ENCODE peak calls at places on chromosomes 16 and 17, in ten cellular contexts. O, G, R, S, E, N, T, X, I and D are unnamed samples. For H3K4me1, the result is how much of the 10 kb centered on the place peaks cover.

GRCh38 chr16:71542377-71542776 is 16.2 kb downstream of the CHST4 start:
- DNase-seq in I (no peak), S (peak), R (no peak), X (peak), E (peak), N (peak), G (peak), O (no peak), T (peak), D (peak)

GRCh38 chr17:55964191-55964590 is 189.1 kb upstream of the ANKFN1 start:
- DNase-seq in E (no peak), O (no peak), I (no peak), N (no peak), T (no peak), X (no peak), S (no peak), R (no peak), G (no peak), D (no peak)

GRCh38 chr16:28937222-28937876 is 5.6 kb downstream of the CD19 start:
- DNase-seq in X (no peak), G (no peak), E (no peak), I (no peak), O (no peak), T (no peak), R (no peak), S (no peak), N (no peak), D (no peak)

GRCh38 chr17:36188891-36189306 is 7.7 kb downstream of the CCL3L1 start:
- DNase-seq in I (no peak), G (no peak), O (no peak), X (no peak), T (no peak), E (no peak), R (no peak), S (peak), N (no peak), D (no peak)

GRCh38 chr17:38464251-38464722 is 36.0 kb downstream of the ARHGAP23 start:
- DNase-seq in G (no peak), R (peak), E (peak), T (no peak), X (no peak), S (no peak), O (no peak), I (peak), N (peak), D (peak)

GRCh38 chr17:80750263-80750662 is 205.6 kb downstream of the RPTOR start:
- DNase-seq in X (no peak), N (no peak), S (no peak), E (no peak), G (no peak), R (no peak), T (no peak), I (no peak), O (no peak), D (no peak)

GRCh38 chr16:70434489-70435260 is 4.2 kb downstream of the ST3GAL2 start:
- DNase-seq in I (no peak), X (no peak), T (no peak), E (no peak), O (no peak), N (no peak), G (no peak), R (no peak), S (no peak), D (no peak)

GRCh38 chr17:45782889-45783592 is 1.1 kb upstream of the CRHR1 start:
- DNase-seq in O (no peak), N (no peak), X (no peak), T (peak), R (no peak), E (peak), I (no peak), S (no peak), G (no peak), D (peak)

GRCh38 chr17:57906910-57907309 is 48.3 kb downstream of the CUEDC1 start:
- DNase-seq in E (no peak), N (no peak), G (no peak), S (no peak), O (no peak), R (no peak), I (no peak), T (peak), X (no peak), D (no peak)

GRCh38 chr16:86868746-86869145 is 290.4 kb downstream of the FOXL1 start:
- DNase-seq in G (no peak), S (no peak), R (no peak), I (no peak), O (no peak), T (no peak), X (no peak), E (no peak), N (no peak), D (no peak)

GRCh38 chr17:34117332-34117731 is 137.8 kb upstream of the CCL2 start:
- DNase-seq in I (no peak), R (no peak), N (no peak), O (no peak), X (no peak), S (no peak), T (no peak), G (no peak), E (no peak), D (no peak)

GRCh38 chr17:42809250-42809649 is 10.6 kb downstream of the CNTD1 start:
- DNase-seq in O (no peak), E (no peak), I (peak), X (no peak), T (no peak), R (no peak), G (peak), S (no peak), N (no peak), D (peak)

GRCh38 chr16:78045865-78046581 is 23.7 kb downstream of the CLEC3A start:
- DNase-seq in T (peak), I (peak), S (no peak), G (peak), N (peak), R (peak), O (peak), E (peak), X (no peak), D (peak)

GRCh38 chr16:52597073-52597771 is 50.3 kb upstream of the TOX3 start:
- DNase-seq in X (no peak), G (no peak), T (no peak), O (no peak), I (no peak), E (no peak), R (no peak), N (no peak), S (no peak), D (no peak)

GRCh38 chr16:11757671-11758545 is 15.3 kb upstream of the TXNDC11 start:
- DNase-seq in E (no peak), N (no peak), T (no peak), G (no peak), R (no peak), O (peak), I (no peak), X (no peak), S (no peak), D (no peak)

GRCh38 chr17:82257473-82257872 is 16.0 kb downstream of the CSNK1D start:
- DNase-seq in S (peak), N (no peak), R (no peak), I (no peak), X (peak), E (peak), O (no peak), G (no peak), T (peak), D (peak)

GRCh38 chr16:75192606-75193264 is 14.2 kb downstream of the CTRB2 start:
- DNase-seq in T (no peak), N (no peak), S (no peak), G (no peak), O (no peak), E (no peak), I (no peak), X (no peak), R (no peak), D (no peak)

GRCh38 chr16:68297908-68298307 is 12.8 kb downstream of the SLC7A6OS start:
- DNase-seq in T (no peak), R (no peak), O (no peak), X (no peak), G (no peak), E (no peak), S (no peak), N (no peak), I (no peak), D (no peak)

GRCh38 chr17:73695035-73695738 is 50.9 kb upstream of the SDK2 start:
- DNase-seq in R (no peak), N (no peak), O (no peak), X (no peak), G (no peak), T (no peak), E (no peak), S (no peak), I (no peak), D (no peak)

GRCh38 chr16:77675464-77676324 is 46.6 kb upstream of the NUDT7 start:
- DNase-seq in N (peak), S (peak), G (peak), X (peak), O (peak), E (peak), T (peak), R (peak), I (peak), D (peak)

GRCh38 chr16:53129281-53130192 is 74.7 kb downstream of the CHD9 start:
- DNase-seq in R (no peak), T (peak), N (no peak), O (peak), E (peak), S (no peak), G (no peak), I (no peak), X (no peak), D (no peak)

GRCh38 chr16:14300631-14301149 is 229.6 kb downstream of the MRTFB start:
- DNase-seq in X (no peak), E (peak), S (peak), N (peak), R (peak), O (peak), G (peak), T (peak), I (peak), D (peak)

GRCh38 chr16:79067600-79067999 is 532.9 kb downstream of the MAF start:
- DNase-seq in G (no peak), I (no peak), T (no peak), O (no peak), R (no peak), E (no peak), N (no peak), X (no peak), S (no peak), D (no peak)

GRCh38 chr17:9308069-9308468 is 267.6 kb downstream of the STX8 start:
- DNase-seq in E (no peak), G (no peak), O (no peak), N (no peak), S (no peak), X (no peak), T (peak), R (no peak), I (no peak), D (no peak)

GRCh38 chr17:55466671-55467070 is 44.6 kb downstream of the SMIM36 start:
- DNase-seq in N (no peak), S (no peak), I (no peak), E (no peak), X (no peak), O (no peak), T (peak), G (no peak), R (peak), D (no peak)

GRCh38 chr16:2586241-2586640 is 48.4 kb downstream of the PDPK1 start:
- DNase-seq in O (no peak), E (peak), N (peak), G (peak), S (no peak), X (no peak), I (peak), T (peak), R (no peak), D (no peak)

GRCh38 chr17:57954421-57955182 is 610 bp downstream of the CUEDC1 start:
- DNase-seq in S (no peak), X (no peak), O (peak), I (peak), E (peak), N (peak), T (peak), R (peak), G (peak), D (peak)

GRCh38 chr17:7109461-7110322 is 4.9 kb downstream of the ASGR2 start:
- DNase-seq in I (no peak), T (no peak), G (no peak), O (no peak), R (no peak), X (no peak), N (no peak), E (no peak), S (no peak), D (no peak)

GRCh38 chr17:50430731-50431130 is 4.7 kb downstream of the ACSF2 start:
- DNase-seq in O (no peak), S (no peak), N (no peak), G (no peak), X (no peak), I (no peak), E (no peak), R (no peak), T (no peak), D (no peak)

GRCh38 chr17:51289776-51290175 is 29.4 kb downstream of the UTP18 start:
- DNase-seq in T (no peak), G (no peak), E (no peak), X (no peak), O (no peak), I (no peak), R (no peak), N (no peak), S (no peak), D (no peak)

DNA sequence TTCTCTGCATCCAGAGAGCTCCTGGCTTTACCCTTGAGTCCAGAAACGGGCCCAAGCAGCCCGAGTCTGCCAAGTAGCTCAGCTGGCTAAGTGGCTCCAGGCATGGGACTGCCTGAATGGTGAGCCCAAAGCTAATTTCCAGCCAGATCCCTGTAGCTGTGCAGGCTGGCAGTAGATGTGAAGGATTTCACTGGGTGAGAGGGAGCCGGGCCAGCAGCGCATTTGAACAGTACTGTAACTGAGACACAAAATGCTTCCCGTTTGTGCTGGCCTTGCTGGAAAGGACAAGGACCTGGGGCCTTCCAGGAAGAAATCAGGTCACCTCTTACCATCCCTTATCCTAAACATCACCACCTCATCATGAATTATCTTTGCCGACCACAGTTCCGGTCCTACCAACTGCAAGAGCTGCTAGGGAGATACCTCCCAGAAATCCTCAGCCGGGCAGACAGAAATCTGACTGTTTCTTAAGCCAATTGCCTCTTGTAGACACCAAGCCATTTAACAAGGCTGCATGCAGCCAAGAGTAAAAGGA is 3.7 kb downstream of the TIMP2 start:
- DNase-seq in G (no peak), X (no peak), E (peak), I (peak), O (no peak), R (peak), T (no peak), N (peak), S (no peak), D (peak)
- H3K4me3 ChIP-seq in G (no peak), X (no peak), E (no peak), I (no peak), O (no peak), R (no peak), T (no peak), N (peak), S (no peak), D (no peak)

DNA sequence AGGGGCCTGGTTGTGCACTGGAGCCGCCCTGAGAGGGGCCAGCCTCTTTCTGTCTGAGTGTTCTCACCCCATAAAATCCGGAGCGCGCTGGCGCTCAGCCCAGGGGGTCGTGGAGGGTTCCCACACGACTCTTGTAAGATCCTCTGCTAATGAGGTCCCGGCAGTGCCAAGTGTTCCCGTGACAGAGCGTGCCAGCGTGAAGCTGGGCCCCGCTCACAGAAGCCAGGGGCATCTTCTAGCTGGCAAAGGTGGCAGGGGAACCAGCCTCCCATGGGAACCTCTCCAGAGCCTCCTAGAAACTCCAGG is 91.4 kb upstream of the GSE1 start:
- DNase-seq in E (no peak), R (no peak), X (no peak), O (no peak), I (no peak), S (no peak), G (no peak), N (no peak), T (no peak), D (no peak)
- H3K4me1 ChIP-seq in E (under half), R (under half), X (under half), O (under half), I (under half), S (under half), G (under half), N (under half), T (under half), D (under half)

GRCh38 chr17:21037117-21037803 is 5.6 kb downstream of the USP22 start:
- DNase-seq in G (no peak), R (no peak), I (no peak), E (no peak), S (no peak), N (no peak), X (no peak), T (no peak), O (no peak), D (no peak)
- H3K4me3 ChIP-seq in G (no peak), R (no peak), I (no peak), E (peak), S (no peak), N (peak), X (no peak), T (peak), O (no peak), D (peak)

GRCh38 chr17:16882243-16882925 is 89.5 kb downstream of the TNFRSF13B start:
- DNase-seq in S (no peak), E (no peak), G (no peak), O (no peak), T (no peak), R (no peak), N (no peak), I (no peak), X (no peak), D (no peak)
- H3K4me1 ChIP-seq in S (under half), E (under half), G (under half), O (under half), T (under half), R (under half), N (under half), I (under half), X (under half), D (under half)

DNA sequence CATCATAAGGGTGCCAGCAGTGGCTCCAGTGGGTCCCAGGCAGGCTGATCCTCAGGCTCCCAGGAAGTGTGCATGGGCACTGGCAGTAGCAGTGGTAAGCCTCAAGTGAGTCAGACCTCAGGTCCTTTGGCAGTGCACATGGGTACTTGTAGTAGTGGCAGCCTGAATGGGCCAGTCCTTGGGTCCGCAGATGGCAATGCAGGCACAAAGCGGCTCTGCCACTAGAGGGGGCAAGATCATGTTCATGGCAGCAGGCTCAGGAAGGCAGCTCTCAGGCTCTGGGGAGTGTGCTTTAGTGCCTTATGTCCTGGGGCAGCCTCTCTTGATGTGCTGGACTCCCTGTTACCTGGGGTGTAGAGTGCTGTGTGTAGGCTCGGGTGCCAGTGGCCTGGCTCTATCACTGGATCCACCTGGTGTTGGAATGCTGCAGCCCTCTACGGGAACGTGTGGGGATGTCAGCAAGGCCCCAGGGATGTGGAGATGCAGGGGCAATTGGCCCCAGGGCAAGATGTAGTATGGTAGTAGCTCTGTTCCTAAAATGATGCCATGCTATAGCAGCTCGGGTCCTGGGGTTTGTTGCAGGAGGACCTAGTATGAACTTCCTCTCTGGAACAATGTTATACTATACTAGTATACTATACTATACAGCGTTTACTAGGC is 11.0 kb downstream of the ACSM3 start:
- DNase-seq in T (peak), I (peak), R (peak), E (peak), N (peak), O (peak), G (peak), X (peak), S (peak), D (peak)
- H3K4me3 ChIP-seq in T (no peak), I (no peak), R (no peak), E (peak), N (no peak), O (no peak), G (no peak), X (no peak), S (no peak), D (no peak)

GRCh38 chr17:44220211-44221071 is 966 bp upstream of the UBTF start:
- DNase-seq in G (peak), X (peak), R (peak), N (peak), I (peak), T (peak), O (peak), E (peak), S (peak), D (peak)
- H3K4me1 ChIP-seq in G (under half), X (under half), R (under half), N (half or more), I (under half), T (under half), O (under half), E (under half), S (under half), D (under half)

GRCh38 chr16:24689128-24689527 is 40.3 kb upstream of the TNRC6A start:
- DNase-seq in I (no peak), T (peak), R (no peak), X (no peak), S (no peak), N (no peak), O (no peak), E (peak), G (no peak), D (no peak)

GRCh38 chr16:24683847-24684493 is 45.5 kb upstream of the TNRC6A start:
- DNase-seq in T (peak), G (no peak), R (no peak), I (no peak), X (no peak), S (no peak), E (no peak), O (no peak), N (no peak), D (no peak)

GRCh38 chr16:24688359-24688758 is 41.1 kb upstream of the TNRC6A start:
- DNase-seq in R (no peak), G (no peak), S (no peak), X (no peak), I (no peak), N (no peak), O (no peak), E (no peak), T (no peak), D (no peak)

GRCh38 chr16:24685539-24686432 is 43.7 kb upstream of the TNRC6A start:
- DNase-seq in E (peak), S (no peak), X (no peak), T (peak), G (peak), N (peak), I (peak), O (no peak), R (peak), D (peak)

GRCh38 chr16:24686678-24687077 is 42.8 kb upstream of the TNRC6A start:
- DNase-seq in S (no peak), R (no peak), G (no peak), X (no peak), E (no peak), O (no peak), T (peak), N (no peak), I (no peak), D (no peak)
- H3K4me3 ChIP-seq in S (no peak), R (no peak), G (no peak), X (no peak), E (no peak), O (no peak), T (no peak), N (no peak), I (no peak), D (no peak)

DNA sequence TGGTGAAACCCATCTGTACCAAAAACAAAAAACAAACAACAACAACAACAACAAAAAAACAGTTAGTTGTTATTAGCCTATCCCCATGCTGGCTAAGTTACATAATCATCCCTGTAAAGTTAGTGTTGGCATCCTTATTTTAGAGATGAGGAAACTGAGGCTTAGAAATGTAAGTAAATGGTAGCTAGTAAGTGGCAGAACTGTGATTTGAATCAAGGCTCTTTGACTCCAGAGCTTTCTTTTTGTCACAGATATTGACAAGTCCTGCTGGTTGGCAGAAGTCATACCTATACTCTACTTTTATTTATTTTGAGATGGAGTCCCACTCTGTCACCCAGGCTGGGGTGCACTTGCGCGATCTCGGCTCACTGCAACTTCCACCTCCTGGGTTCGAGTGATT is 42.1 kb downstream of the PRKCA start:
- DNase-seq in E (no peak), O (no peak), N (no peak), S (no peak), X (no peak), T (no peak), I (no peak), G (no peak), R (no peak), D (no peak)
- H3K4me1 ChIP-seq in E (under half), O (under half), N (under half), S (under half), X (under half), T (under half), I (under half), G (under half), R (under half), D (under half)